ENCODE peak calls at places on chromosomes 4 and X, in four cellular contexts. One of them, this sample, is unnamed.

GRCh38 chrX:81874807-81875206 is 672.9 kb downstream of the SH3BGRL start:
- DNase-seq in A549: no peak
- DNase-seq in HepG2: no peak
- DNase-seq in H1: no peak
- DNase-seq in this sample: no peak

GRCh38 chrX:77347572-77347971 is 99.6 kb upstream of the FGF16 start:
- DNase-seq in A549: no peak
- DNase-seq in HepG2: no peak
- DNase-seq in H1: no peak
- DNase-seq in this sample: no peak

GRCh38 chr4:8700576-8700975 is 108.0 kb downstream of the CPZ start:
- DNase-seq in A549: no peak
- DNase-seq in HepG2: no peak
- DNase-seq in H1: no peak
- DNase-seq in this sample: no peak

GRCh38 chrX:54788446-54788845 is 9.6 kb downstream of the ITIH6 start:
- DNase-seq in A549: no peak
- DNase-seq in HepG2: no peak
- DNase-seq in H1: no peak
- DNase-seq in this sample: no peak

GRCh38 chrX:26442340-26442739 is 226.4 kb downstream of the MAGEB5 start:
- DNase-seq in A549: no peak
- DNase-seq in HepG2: no peak
- DNase-seq in H1: no peak
- DNase-seq in this sample: peak

GRCh38 chrX:129772796-129773431 is 6.8 kb upstream of the SASH3 start:
- DNase-seq in A549: no peak
- DNase-seq in HepG2: no peak
- DNase-seq in H1: no peak
- DNase-seq in this sample: no peak

GRCh38 chr4:19380600-19380999 is 871.1 kb upstream of the SLIT2 start:
- DNase-seq in A549: no peak
- DNase-seq in HepG2: no peak
- DNase-seq in H1: no peak
- DNase-seq in this sample: no peak

GRCh38 chrX:22424919-22425318 is 152.2 kb downstream of the CBLL2 start:
- DNase-seq in A549: no peak
- DNase-seq in HepG2: no peak
- DNase-seq in H1: no peak
- DNase-seq in this sample: no peak

GRCh38 chrX:68658530-68658929 is 11.1 kb downstream of the STARD8 start:
- DNase-seq in A549: no peak
- DNase-seq in HepG2: no peak
- DNase-seq in H1: no peak
- DNase-seq in this sample: no peak

GRCh38 chrX:50877310-50877709 is 33.2 kb upstream of the BMP15 start:
- DNase-seq in A549: no peak
- DNase-seq in HepG2: no peak
- DNase-seq in H1: no peak
- DNase-seq in this sample: no peak

GRCh38 chrX:13808293-13808692 is 8.6 kb downstream of the GPM6B start:
- DNase-seq in A549: no peak
- DNase-seq in HepG2: no peak
- DNase-seq in H1: no peak
- DNase-seq in this sample: no peak

GRCh38 chr4:84568496-84568895 is 14.4 kb upstream of the CDS1 start:
- DNase-seq in A549: no peak
- DNase-seq in HepG2: no peak
- DNase-seq in H1: no peak
- DNase-seq in this sample: no peak

GRCh38 chr4:7470111-7470510 is 35.4 kb upstream of the PSAPL1 start:
- DNase-seq in A549: no peak
- DNase-seq in HepG2: no peak
- DNase-seq in H1: no peak
- DNase-seq in this sample: no peak

GRCh38 chrX:49257074-49257790 is 7.3 kb downstream of the FOXP3 start:
- DNase-seq in A549: no peak
- DNase-seq in HepG2: no peak
- DNase-seq in H1: no peak
- DNase-seq in this sample: no peak

GRCh38 chr4:103074598-103075434 is 1.7 kb downstream of the SLC9B2 start:
- DNase-seq in A549: no peak
- DNase-seq in HepG2: no peak
- DNase-seq in H1: no peak
- DNase-seq in this sample: no peak

GRCh38 chr4:75345436-75345835 is 168.8 kb downstream of the RCHY1 start:
- DNase-seq in A549: no peak
- DNase-seq in HepG2: no peak
- DNase-seq in H1: no peak
- DNase-seq in this sample: no peak

GRCh38 chr4:84887824-84888223 is 78.7 kb downstream of the WDFY3 start:
- DNase-seq in A549: no peak
- DNase-seq in HepG2: no peak
- DNase-seq in H1: no peak
- DNase-seq in this sample: peak

GRCh38 chrX:119887721-119888425 is 7.8 kb upstream of the AKAP14 start:
- DNase-seq in A549: peak
- DNase-seq in HepG2: peak
- DNase-seq in H1: peak
- DNase-seq in this sample: peak

GRCh38 chr4:24770111-24770584 is 25.2 kb upstream of the SOD3 start:
- DNase-seq in A549: no peak
- DNase-seq in HepG2: no peak
- DNase-seq in H1: peak
- DNase-seq in this sample: no peak

GRCh38 chr4:137960371-137961050 is 281.6 kb downstream of the SLC7A11 start:
- DNase-seq in A549: no peak
- DNase-seq in HepG2: no peak
- DNase-seq in H1: no peak
- DNase-seq in this sample: no peak

GRCh38 chr4:129240816-129241215 is 144.9 kb downstream of the C4orf33 start:
- DNase-seq in A549: no peak
- DNase-seq in HepG2: no peak
- DNase-seq in H1: no peak
- DNase-seq in this sample: no peak
- TF ChIP-seq RNF2 in A549: no peak
- TF ChIP-seq RNF2 in HepG2: no peak
- TF ChIP-seq RNF2 in H1: no peak
- TF ChIP-seq RNF2 in this sample: no peak

DNA sequence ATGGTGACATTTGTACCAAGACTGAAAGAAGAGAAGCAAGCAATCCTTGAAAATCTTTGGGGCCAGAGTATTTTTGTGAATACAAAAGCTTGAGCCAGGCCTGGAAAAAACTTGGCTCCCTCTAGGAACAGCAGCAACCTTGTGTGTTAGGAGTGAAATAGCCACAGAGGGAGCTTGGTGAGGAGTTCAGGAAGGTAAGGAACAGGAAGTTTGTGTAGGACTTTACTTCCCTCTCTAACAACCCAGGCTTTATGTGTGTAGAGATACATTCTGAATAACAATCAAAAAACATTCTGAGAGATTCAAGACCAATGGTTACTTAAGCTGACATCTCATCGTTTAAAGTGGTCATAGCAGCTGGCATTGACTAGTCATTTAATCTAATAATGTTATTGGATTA is 668.5 kb downstream of the PCDH18 start:
- DNase-seq in A549: no peak
- DNase-seq in HepG2: no peak
- DNase-seq in H1: no peak
- DNase-seq in this sample: no peak
- TF ChIP-seq RFX5 in A549: no peak
- TF ChIP-seq RFX5 in HepG2: no peak
- TF ChIP-seq RFX5 in H1: no peak
- TF ChIP-seq RFX5 in this sample: no peak

DNA sequence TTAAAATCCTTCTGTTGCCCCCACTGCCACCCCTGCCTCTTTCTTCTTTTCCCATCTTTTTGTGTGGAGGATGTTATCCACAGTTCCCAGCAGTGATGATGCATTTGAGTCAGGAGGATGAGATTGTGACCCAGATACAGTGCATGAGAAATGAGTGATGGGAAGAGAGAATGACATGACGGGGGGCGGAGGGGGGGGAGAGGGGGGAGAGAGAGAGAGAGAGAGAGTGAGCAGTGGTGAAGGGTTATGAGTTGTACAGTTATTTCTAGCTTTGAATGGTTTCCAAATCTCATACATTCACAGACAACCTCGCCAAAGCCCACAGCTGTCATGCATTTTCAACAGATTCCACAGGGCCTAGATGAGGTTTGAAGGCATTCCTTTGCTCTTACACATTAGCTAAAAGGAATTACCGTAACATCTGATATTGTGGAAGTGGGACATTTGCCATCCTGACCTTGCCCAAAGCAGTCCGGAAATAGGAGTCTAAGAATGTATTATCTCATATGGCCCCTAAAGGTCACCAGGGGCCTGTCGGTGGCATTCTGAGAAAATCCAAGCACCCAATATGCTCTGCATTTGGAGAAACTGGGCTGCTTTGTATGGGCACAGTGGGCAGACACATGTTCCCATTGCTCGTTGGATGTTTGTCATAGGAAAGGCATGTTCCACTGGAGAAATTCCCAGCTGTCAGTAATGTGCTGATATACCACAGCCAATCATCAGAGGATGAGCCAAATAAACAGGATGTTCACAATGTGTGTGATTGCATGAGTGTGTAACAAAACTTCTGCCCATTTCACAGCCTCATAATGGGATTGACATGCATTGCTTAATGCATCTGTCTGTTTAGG is 435.8 kb downstream of the SPRY1 start:
- DNase-seq in A549: no peak
- DNase-seq in HepG2: no peak
- DNase-seq in H1: no peak
- DNase-seq in this sample: no peak
- TF ChIP-seq RNF2 in A549: no peak
- TF ChIP-seq RNF2 in HepG2: no peak
- TF ChIP-seq RNF2 in H1: no peak
- TF ChIP-seq RNF2 in this sample: no peak

DNA sequence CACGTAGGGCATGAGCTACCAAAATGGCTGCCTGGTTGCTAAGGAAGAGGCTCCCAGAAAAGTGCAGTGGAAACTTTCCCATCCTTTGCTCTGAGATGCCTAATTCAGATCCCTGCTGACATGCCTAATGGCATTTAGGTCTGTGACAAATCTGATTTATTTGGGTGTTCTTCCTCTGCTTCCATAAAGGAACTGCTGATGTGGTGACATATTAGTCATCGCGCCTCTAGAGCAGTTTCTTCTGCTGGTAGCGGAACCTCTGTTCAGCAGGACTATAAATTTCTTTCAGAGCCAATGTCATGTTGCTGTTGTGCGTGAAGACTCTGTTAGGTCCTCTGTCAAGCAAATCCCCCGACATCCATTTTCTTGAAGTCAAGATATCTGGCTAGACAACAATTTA is 310.0 kb downstream of the PDHA2 start:
- DNase-seq in A549: no peak
- DNase-seq in HepG2: no peak
- DNase-seq in H1: no peak
- DNase-seq in this sample: no peak
- TF ChIP-seq RFX5 in A549: no peak
- TF ChIP-seq RFX5 in HepG2: no peak
- TF ChIP-seq RFX5 in H1: no peak
- TF ChIP-seq RFX5 in this sample: no peak

DNA sequence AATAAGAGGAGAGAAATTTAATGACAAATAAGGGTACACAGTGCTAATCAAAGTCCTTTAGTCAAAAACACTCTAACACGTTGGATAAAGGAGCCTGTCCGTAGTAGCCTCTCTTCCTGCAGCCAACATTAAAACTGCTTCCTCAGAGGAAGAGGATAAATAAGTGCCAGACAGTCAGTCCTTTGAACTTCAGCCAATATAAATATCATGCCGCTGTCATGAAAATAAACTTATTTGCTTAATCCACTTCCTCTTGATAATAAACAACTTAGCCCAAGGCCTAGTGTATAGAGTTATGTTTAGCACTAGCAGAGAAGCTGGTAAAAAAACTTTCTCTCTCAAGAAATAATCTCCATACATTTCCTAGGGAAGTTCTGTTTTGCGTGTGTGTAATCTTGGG is 196.7 kb downstream of the HS3ST1 start:
- DNase-seq in A549: no peak
- DNase-seq in HepG2: no peak
- DNase-seq in H1: no peak
- DNase-seq in this sample: no peak
- TF ChIP-seq RNF2 in A549: no peak
- TF ChIP-seq RNF2 in HepG2: no peak
- TF ChIP-seq RNF2 in H1: no peak
- TF ChIP-seq RNF2 in this sample: no peak

GRCh38 chr4:184473515-184474260 is 662 bp downstream of the IRF2 start:
- DNase-seq in A549: peak
- DNase-seq in HepG2: no peak
- DNase-seq in H1: no peak
- DNase-seq in this sample: no peak

GRCh38 chr4:184473265-184473514 is 1.2 kb downstream of the IRF2 start:
- DNase-seq in A549: no peak
- DNase-seq in HepG2: no peak
- DNase-seq in H1: no peak
- DNase-seq in this sample: no peak

GRCh38 chr4:184476660-184477059 is 2.3 kb upstream of the IRF2 start:
- DNase-seq in A549: no peak
- DNase-seq in HepG2: no peak
- DNase-seq in H1: no peak
- DNase-seq in this sample: peak

GRCh38 chr4:184474261-184475095 is at the start of gene IRF2:
- DNase-seq in A549: peak
- DNase-seq in HepG2: peak
- DNase-seq in H1: peak
- DNase-seq in this sample: peak

DNA sequence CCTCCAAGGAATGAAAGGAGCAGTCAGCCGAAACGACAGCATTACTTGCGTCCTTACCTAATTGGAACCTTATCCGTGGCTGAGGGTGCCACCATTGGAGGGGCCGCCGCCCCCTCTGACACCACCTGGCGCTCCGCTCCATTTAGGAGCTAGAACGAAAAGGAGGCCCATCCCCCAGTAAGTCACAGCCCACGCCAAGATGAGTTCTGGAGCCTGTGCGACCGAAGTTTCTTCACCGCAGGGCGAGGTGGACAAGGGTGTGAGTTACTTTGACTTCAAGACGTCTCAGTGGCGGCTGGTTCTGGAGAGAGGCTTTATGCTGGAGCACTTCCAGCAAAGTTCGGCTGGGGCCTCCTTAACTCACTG is 729 bp upstream of the IRF2 start:
- DNase-seq in A549: peak
- DNase-seq in HepG2: no peak
- DNase-seq in H1: no peak
- DNase-seq in this sample: peak
- TF ChIP-seq RFX5 in A549: no peak
- TF ChIP-seq RFX5 in HepG2: no peak
- TF ChIP-seq RFX5 in H1: no peak
- TF ChIP-seq RFX5 in this sample: no peak

GRCh38 chrX:133726211-133726630 is 259.2 kb downstream of the GPC3 start:
- DNase-seq in A549: peak
- DNase-seq in HepG2: peak
- DNase-seq in H1: no peak
- DNase-seq in this sample: no peak
- TF ChIP-seq RNF2 in A549: no peak
- TF ChIP-seq RNF2 in HepG2: no peak
- TF ChIP-seq RNF2 in H1: no peak
- TF ChIP-seq RNF2 in this sample: no peak